ENCODE peak calls at places on chromosomes 16 and 17, in four cellular contexts. P is activated CD4-positive, CD25-positive, alpha-beta regulatory T cell treated with anti-CD3 and anti-CD28 coated beads, Interleukin-2, amount 50 U/mL, for 16 hours; V is GOT3; G is fibroblast of the aortic adventitia. Q is an unnamed sample.
A peak's percentile ranks its signal among the peaks of the same experiment; 100 is the strongest.

GRCh38 chr16:10598157-10598556 is 17.8 kb upstream of the EMP2 start:
- DNase-seq in P (no peak), V (no peak), G (no peak), Q (no peak)

GRCh38 chr17:49588726-49589555 is 13.3 kb downstream of the NXPH3 start:
- DNase-seq in P (no peak), V (peak; percentile 13), G (peak; percentile 71), Q (peak; percentile 27)

GRCh38 chr16:88298166-88298881 is 84.4 kb upstream of the ZNF469 start:
- DNase-seq in P (no peak), V (no peak), G (peak; percentile 77), Q (peak; percentile 65)

GRCh38 chr16:16025214-16025968 is 76.0 kb downstream of the ABCC1 start:
- DNase-seq in P (peak; percentile 47), V (no peak), G (peak; percentile 96), Q (peak; percentile 92)

GRCh38 chr16:70686376-70687171 is 721 bp upstream of the MTSS2 start:
- DNase-seq in P (no peak), V (no peak), G (no peak), Q (no peak)

GRCh38 chr17:16878084-16878483 is 93.8 kb downstream of the TNFRSF13B start:
- DNase-seq in P (no peak), V (no peak), G (no peak), Q (no peak)

GRCh38 chr16:65153365-65154105 is 31.7 kb upstream of the CDH11 start:
- DNase-seq in P (no peak), V (no peak), G (no peak), Q (no peak)

GRCh38 chr16:19014456-19014855 is 30.7 kb downstream of the TMC7 start:
- DNase-seq in P (no peak), V (no peak), G (peak; percentile 14), Q (no peak)

GRCh38 chr17:2853111-2853721 is 57.0 kb downstream of the RAP1GAP2 start:
- DNase-seq in P (no peak), V (no peak), G (peak; percentile 15), Q (peak; percentile 40)

GRCh38 chr17:4914009-4914408 is 11.1 kb upstream of the CHRNE start:
- DNase-seq in P (no peak), V (no peak), G (peak; percentile 32), Q (no peak)

GRCh38 chr17:34527908-34528470 is 51.4 kb upstream of the TMEM132E start:
- DNase-seq in P (no peak), V (no peak), G (no peak), Q (no peak)

GRCh38 chr17:71084219-71084618 is 914.9 kb downstream of the KCNJ2 start:
- DNase-seq in P (no peak), V (no peak), G (peak; percentile 24), Q (peak; percentile 42)

GRCh38 chr17:13537211-13537610 is 64.5 kb downstream of the HS3ST3A1 start:
- DNase-seq in P (no peak), V (no peak), G (peak; percentile 34), Q (peak; percentile 70)

GRCh38 chr17:64005734-64006167 is 7.6 kb downstream of the PRR29 start:
- DNase-seq in P (no peak), V (no peak), G (no peak), Q (no peak)

GRCh38 chr17:45240905-45241314 is 19.2 kb downstream of the FMNL1 start:
- DNase-seq in P (no peak), V (no peak), G (no peak), Q (no peak)

GRCh38 chr17:15651001-15651582 is 31.6 kb upstream of the FBXW10B start:
- DNase-seq in P (no peak), V (no peak), G (no peak), Q (no peak)

GRCh38 chr17:79970576-79971068 is 65.0 kb downstream of the TBC1D16 start:
- DNase-seq in P (no peak), V (no peak), G (peak; percentile 22), Q (peak; percentile 40)

GRCh38 chr16:84543931-84544776 is 39.7 kb upstream of the MEAK7 start:
- DNase-seq in P (no peak), V (no peak), G (no peak), Q (peak; percentile 34)

GRCh38 chr17:68302066-68302564 is 10.8 kb downstream of the ARSG start:
- DNase-seq in P (no peak), V (no peak), G (peak; percentile 23), Q (peak; percentile 59)

GRCh38 chr16:57284206-57284951 is at the start of gene PLLP:
- DNase-seq in P (no peak), V (no peak), G (no peak), Q (peak; percentile 13)

GRCh38 chr17:36461330-36462110 is 25.0 kb upstream of the ZNHIT3 start:
- DNase-seq in P (no peak), V (no peak), G (no peak), Q (no peak)